ENCODE peak calls at places on chromosomes 4 and X, in five cellular contexts. Y, I, S, T and B are unnamed samples.
A peak's percentile ranks its signal among the peaks of the same experiment; 100 is the strongest.

GRCh38 chr4:35604252-35604651 is 640.1 kb downstream of the ARAP2 start:
- DNase-seq in I (no peak), Y (no peak), T (no peak), S (no peak), B (no peak)

GRCh38 chr4:5030152-5030668 is 11.0 kb upstream of the CYTL1 start:
- DNase-seq in Y (no peak), T (no peak), S (no peak), I (no peak), B (no peak)

GRCh38 chrX:40005290-40006011 is 92.3 kb downstream of the BCOR start:
- DNase-seq in S (no peak), T (no peak), I (peak; percentile 74), Y (no peak), B (no peak)

GRCh38 chr4:141898336-141898735 is 262.0 kb downstream of the IL15 start:
- DNase-seq in I (no peak), T (no peak), S (no peak), Y (no peak), B (no peak)

GRCh38 chr4:185936650-185937376 is 124.8 kb upstream of the SORBS2 start:
- DNase-seq in T (no peak), Y (no peak), S (no peak), I (no peak), B (no peak)

GRCh38 chrX:129019412-129019811 is 503.9 kb downstream of the SMARCA1 start:
- DNase-seq in I (no peak), S (no peak), T (no peak), Y (no peak), B (no peak)

GRCh38 chr4:173318648-173319211 is 15.4 kb downstream of the HMGB2 start:
- DNase-seq in T (no peak), I (no peak), S (no peak), Y (no peak), B (no peak)

GRCh38 chr4:6563935-6564645 is 10.9 kb upstream of the MAN2B2 start:
- DNase-seq in Y (no peak), T (no peak), S (no peak), I (no peak), B (no peak)

GRCh38 chrX:51148848-51149247 is 183.8 kb upstream of the NUDT10 start:
- DNase-seq in Y (no peak), T (no peak), S (no peak), I (peak; percentile 75), B (no peak)

GRCh38 chr4:145619639-145619996 is 433 bp downstream of the MMAA start:
- DNase-seq in Y (no peak), I (no peak), T (no peak), S (no peak), B (no peak)

GRCh38 chrX:103904301-103904700 is 58.1 kb upstream of the TMSB15B start:
- DNase-seq in T (no peak), Y (no peak), I (no peak), S (no peak), B (no peak)
- TF ChIP-seq CTCF in T (no peak), Y (no peak), I (no peak), S (no peak), B (no peak)

GRCh38 chr4:67103001-67103737 is 442.1 kb downstream of the CENPC start:
- DNase-seq in S (no peak), Y (no peak), I (no peak), T (no peak), B (no peak)
- TF ChIP-seq CTCF in S (no peak), Y (no peak), I (peak; percentile 29), T (no peak), B (no peak)

DNA sequence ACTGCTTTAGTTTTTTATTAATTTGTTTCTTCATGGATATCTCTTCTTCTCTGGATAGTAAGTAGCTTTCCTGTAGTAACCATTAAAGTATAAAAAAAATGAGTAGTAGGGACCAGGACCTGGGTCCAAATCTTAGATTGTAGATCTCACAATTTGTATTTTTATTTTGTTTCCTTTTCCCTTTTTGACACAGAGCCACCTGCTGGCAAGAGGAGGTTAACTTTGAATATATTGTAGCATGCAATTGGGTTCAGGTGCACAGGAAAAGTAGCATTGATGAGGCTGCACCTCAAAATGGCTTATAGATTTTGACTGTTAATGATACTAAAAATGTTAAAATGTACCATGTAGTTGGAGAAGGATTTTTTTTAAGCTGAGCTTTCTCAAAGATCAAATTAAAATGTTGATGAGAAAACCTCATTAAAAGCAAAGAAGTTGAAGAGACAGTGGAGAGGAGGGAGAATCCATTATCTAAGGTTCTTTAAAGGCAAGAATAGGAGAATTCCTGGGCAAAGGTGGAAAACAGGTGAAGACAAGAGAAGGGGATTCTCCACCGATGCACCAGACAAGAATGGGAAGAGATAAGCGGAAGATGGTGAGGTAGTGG is 48.3 kb upstream of the HPGDS start:
- DNase-seq in T (no peak), Y (peak; percentile 23), I (no peak), S (no peak), B (peak; percentile 24)
- TF ChIP-seq CTCF in T (peak; percentile 35), Y (peak; percentile 48), I (peak; percentile 71), S (peak; percentile 45), B (peak; percentile 34)

DNA sequence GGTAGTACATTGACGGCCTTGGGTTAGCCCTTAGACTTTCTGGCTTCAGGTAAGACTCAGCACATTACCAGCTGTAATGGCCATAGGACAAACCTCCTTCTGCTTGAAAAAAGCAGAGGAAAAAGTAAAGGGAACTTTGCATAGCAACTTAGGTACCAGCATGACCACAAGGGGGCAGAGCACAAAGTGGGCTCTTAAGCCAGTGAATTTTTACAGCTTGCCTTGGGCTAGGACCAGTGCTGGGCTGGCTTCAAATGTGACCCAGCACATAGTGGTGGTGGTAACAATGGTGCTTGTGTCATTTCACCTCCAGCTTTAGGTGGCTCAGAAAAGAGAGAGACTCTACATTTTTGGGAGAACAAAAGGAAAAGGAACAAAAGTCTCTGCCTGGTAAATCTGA is 66.1 kb downstream of the KLHL4 start:
- DNase-seq in T (no peak), I (peak; percentile 84), S (no peak), Y (no peak), B (no peak)
- TF ChIP-seq CTCF in T (no peak), I (peak; percentile 89), S (peak; percentile 42), Y (peak; percentile 32), B (peak; percentile 30)

DNA sequence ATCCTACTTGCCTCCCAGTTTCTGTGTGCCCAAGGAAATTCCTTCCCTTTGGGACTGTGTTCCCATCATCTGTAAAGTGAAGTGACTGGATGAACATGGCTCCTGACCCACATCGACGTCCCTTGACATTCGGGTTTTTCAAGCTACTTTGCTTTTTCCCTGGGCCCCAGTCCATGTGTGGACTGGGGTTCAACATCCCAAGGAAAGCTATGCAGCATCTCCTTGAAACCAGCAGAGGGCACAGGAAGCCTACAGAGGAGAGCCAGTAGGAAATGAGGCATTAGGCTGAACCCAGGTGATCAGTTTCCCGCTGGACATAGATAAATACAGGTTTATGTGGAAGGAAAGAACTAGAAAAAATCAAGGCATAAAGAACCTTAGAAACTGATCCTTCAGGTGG is 145.1 kb upstream of the ARHGEF9 start:
- DNase-seq in S (no peak), Y (no peak), T (no peak), I (peak; percentile 54), B (no peak)
- TF ChIP-seq CTCF in S (peak; percentile 14), Y (no peak), T (peak; percentile 3), I (peak; percentile 77), B (no peak)

GRCh38 chr4:178665916-178666315 is 1223.7 kb upstream of the AGA start:
- DNase-seq in S (no peak), I (no peak), Y (no peak), T (no peak), B (no peak)
- TF ChIP-seq CTCF in S (no peak), I (no peak), Y (no peak), T (no peak), B (no peak)

GRCh38 chr4:103497692-103498091 is 222.1 kb downstream of the TACR3 start:
- DNase-seq in T (no peak), I (no peak), Y (no peak), S (no peak), B (no peak)

GRCh38 chr4:103498161-103499070 is 221.4 kb downstream of the TACR3 start:
- DNase-seq in S (peak; percentile 56), I (no peak), T (no peak), Y (no peak), B (peak; percentile 34)

GRCh38 chr4:103493450-103494159 is 226.2 kb downstream of the TACR3 start:
- DNase-seq in Y (no peak), S (no peak), T (no peak), I (no peak), B (no peak)

GRCh38 chr4:103496800-103497199 is 223.0 kb downstream of the TACR3 start:
- DNase-seq in Y (no peak), I (no peak), S (no peak), T (no peak), B (no peak)

DNA sequence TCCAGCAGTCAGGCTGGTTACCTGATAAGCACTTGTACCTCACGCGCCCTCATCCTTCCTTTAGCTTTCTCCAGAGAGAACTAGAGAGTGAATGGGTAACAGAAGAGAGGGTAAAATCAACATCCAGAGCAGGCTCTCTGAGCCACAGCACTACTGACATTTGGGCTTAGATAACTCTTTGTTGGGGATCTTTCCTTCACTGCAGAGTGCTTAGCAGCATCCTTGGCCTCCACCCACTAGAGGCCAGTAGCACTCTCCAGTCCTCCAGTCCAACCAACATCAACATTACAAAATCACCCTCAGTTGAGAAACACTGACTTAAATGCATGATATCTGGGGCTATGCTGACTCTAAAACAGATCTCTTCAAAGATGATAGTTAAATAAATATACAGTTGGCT is 220.7 kb downstream of the TACR3 start:
- DNase-seq in T (no peak), Y (no peak), I (no peak), S (no peak), B (no peak)
- TF ChIP-seq CTCF in T (no peak), Y (no peak), I (peak; percentile 56), S (peak; percentile 54), B (peak; percentile 14)

DNA sequence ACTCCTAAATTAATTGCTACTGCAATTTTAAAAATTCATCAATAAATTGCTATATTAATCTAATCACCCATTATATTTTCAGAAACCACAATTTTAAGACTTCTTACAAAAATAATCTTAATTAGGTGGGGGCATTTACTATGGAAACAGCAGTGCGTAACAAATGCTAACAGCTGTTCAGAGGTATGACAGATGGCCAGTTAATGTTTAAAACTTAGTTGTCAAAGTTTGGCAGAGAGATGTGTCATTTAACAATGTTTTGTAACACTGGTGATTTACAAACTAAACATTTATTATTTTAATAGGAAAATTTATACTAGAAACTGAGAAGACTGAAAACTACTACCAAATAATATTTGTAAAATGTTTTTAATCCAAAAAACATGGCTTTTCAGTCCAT is 85.2 kb upstream of the GPR34 start:
- DNase-seq in Y (no peak), I (no peak), T (no peak), S (no peak), B (no peak)
- TF ChIP-seq CTCF in Y (no peak), I (no peak), T (no peak), S (no peak), B (no peak)

GRCh38 chr4:90357117-90357710 is 230.0 kb downstream of the CCSER1 start:
- DNase-seq in S (peak; percentile 14), I (no peak), Y (no peak), T (peak; percentile 14), B (peak; percentile 23)
- TF ChIP-seq CTCF in S (peak; percentile 56), I (peak; percentile 86), Y (no peak), T (peak; percentile 53), B (peak; percentile 35)